ENCODE peak calls at places on chromosomes 4 and X, in four cellular contexts. E is H7, I is choroid plexus epithelial cell, L is iris pigment epithelial cell. V is an unnamed sample.

GRCh38 chr4:3686746-3687145 is 79.4 kb upstream of the ADRA2C start:
- DNase-seq in E (no peak), I (no peak), L (no peak), V (no peak)

GRCh38 chr4:99755223-99755944 is 61.2 kb upstream of the DAPP1 start:
- DNase-seq in I (peak), L (peak), E (no peak), V (peak)

GRCh38 chr4:56655209-56655626 is 25.9 kb downstream of the HOPX start:
- DNase-seq in I (no peak), L (peak), E (peak), V (no peak)

GRCh38 chr4:26001413-26001812 is 87.4 kb downstream of the SMIM20 start:
- DNase-seq in L (no peak), I (no peak), E (no peak), V (no peak)

GRCh38 chrX:26851981-26852380 is 611.2 kb downstream of the PPP4R3C start:
- DNase-seq in I (peak), L (peak), E (peak), V (peak)

GRCh38 chrX:38634665-38635064 is 73.3 kb downstream of the TSPAN7 start:
- DNase-seq in I (no peak), L (no peak), E (no peak), V (no peak)

GRCh38 chrX:129404670-129405008 is 118.7 kb downstream of the SMARCA1 start:
- DNase-seq in L (no peak), I (peak), E (no peak), V (no peak)

GRCh38 chrX:46130246-46130645 is 415.0 kb downstream of the ZNF674 start:
- DNase-seq in I (no peak), E (no peak), L (no peak), V (no peak)

GRCh38 chr4:151563194-151563593 is 154.2 kb downstream of the FHIP1A start:
- DNase-seq in I (peak), E (no peak), L (peak), V (no peak)

GRCh38 chr4:166324321-166324720 is 451.3 kb downstream of the TLL1 start:
- DNase-seq in I (peak), E (peak), L (peak), V (peak)

GRCh38 chrX:102546818-102547493 is 30.4 kb upstream of the TMSB15A start:
- DNase-seq in I (no peak), L (peak), E (peak), V (no peak)

GRCh38 chr4:156774422-156774821 is 197.2 kb downstream of the PDGFC start:
- DNase-seq in I (peak), L (peak), E (no peak), V (peak)

GRCh38 chr4:7280906-7281305 is 88.6 kb downstream of the SORCS2 start:
- DNase-seq in L (peak), I (no peak), E (no peak), V (no peak)

GRCh38 chr4:35105486-35105885 is 1138.8 kb downstream of the ARAP2 start:
- DNase-seq in I (no peak), L (no peak), E (no peak), V (no peak)

GRCh38 chr4:180134116-180134866 is 2108.9 kb upstream of the TENM3 start:
- DNase-seq in E (peak), L (no peak), I (no peak), V (no peak)

GRCh38 chr4:161828061-161828460 is 335.7 kb downstream of the FSTL5 start:
- DNase-seq in E (no peak), L (peak), I (peak), V (peak)

GRCh38 chrX:10797493-10797892 is 177.1 kb upstream of the MID1 start:
- DNase-seq in E (no peak), L (peak), I (peak), V (peak)

GRCh38 chr4:81740492-81740891 is 268.8 kb upstream of the RASGEF1B start:
- DNase-seq in E (no peak), I (no peak), L (no peak), V (no peak)

V was measured in cardiac fibroblast.